ENCODE peak calls at places on chromosomes 7 and 10, in eight cellular contexts. V is GM23338, J is K562, K is HCT116, R is HepG2, G is H1, X is endothelial cell of umbilical vein, F is GM12878. C is an unnamed sample.

GRCh38 chr10:18158698-18159342 is 18.6 kb downstream of the CACNB2 start:
- DNase-seq in V (no peak), J (no peak), K (no peak), R (no peak), G (no peak), X (no peak), F (no peak), C (no peak)

GRCh38 chr7:112646787-112647186 is 143.4 kb downstream of the TMEM168 start:
- DNase-seq in V (peak), J (no peak), K (no peak), R (peak), G (peak), X (no peak), F (no peak), C (no peak)

GRCh38 chr7:129845178-129845971 is 107.4 kb downstream of the UBE2H start:
- DNase-seq in V (no peak), J (peak), K (peak), R (no peak), G (no peak), X (no peak), F (no peak), C (no peak)

GRCh38 chr7:89994483-89994882 is 159.8 kb upstream of the STEAP1 start:
- DNase-seq in V (no peak), J (no peak), K (no peak), R (no peak), G (no peak), X (no peak), F (no peak), C (no peak)

GRCh38 chr10:82358486-82359097 is 483.6 kb downstream of the NRG3 start:
- DNase-seq in V (no peak), J (no peak), K (no peak), R (no peak), G (no peak), X (no peak), F (no peak), C (no peak)

GRCh38 chr7:112566392-112567324 is 85.9 kb downstream of the LSMEM1 start:
- DNase-seq in V (no peak), J (no peak), K (no peak), R (no peak), G (no peak), X (peak), F (no peak), C (no peak)

GRCh38 chr10:53899463-53899862 is 901.6 kb downstream of the PCDH15 start:
- DNase-seq in V (no peak), J (no peak), K (no peak), R (no peak), G (no peak), X (no peak), F (no peak), C (no peak)

GRCh38 chr7:12929416-12930140 is 242.1 kb downstream of the ARL4A start:
- DNase-seq in V (peak), J (no peak), K (no peak), R (no peak), G (no peak), X (peak), F (no peak), C (no peak)

GRCh38 chr7:6392712-6393666 is 54.8 kb downstream of the DAGLB start:
- DNase-seq in V (no peak), J (peak), K (peak), R (no peak), G (no peak), X (peak), F (peak), C (no peak)

GRCh38 chr10:32299354-32299980 is 47.5 kb downstream of the EPC1 start:
- DNase-seq in V (no peak), J (no peak), K (no peak), R (no peak), G (no peak), X (no peak), F (no peak), C (no peak)

GRCh38 chr10:67802767-67803538 is 35.0 kb downstream of the DNAJC12 start:
- DNase-seq in V (no peak), J (no peak), K (no peak), R (peak), G (no peak), X (no peak), F (no peak), C (no peak)

GRCh38 chr10:121813211-121813812 is 114.5 kb downstream of the ATE1 start:
- DNase-seq in V (no peak), J (no peak), K (no peak), R (no peak), G (no peak), X (peak), F (no peak), C (no peak)

GRCh38 chr7:1846331-1847065 is 176.4 kb downstream of the ELFN1 start:
- DNase-seq in V (no peak), J (no peak), K (no peak), R (no peak), G (no peak), X (no peak), F (no peak), C (no peak)

GRCh38 chr10:103542764-103543616 is 49.5 kb downstream of the NEURL1 start:
- DNase-seq in V (peak), J (peak), K (peak), R (peak), G (no peak), X (peak), F (peak), C (peak)

GRCh38 chr10:68880181-68880580 is 20.9 kb upstream of the DDX50 start:
- DNase-seq in V (no peak), J (no peak), K (no peak), R (no peak), G (no peak), X (no peak), F (no peak), C (no peak)

GRCh38 chr10:103622286-103622685 is 128.8 kb downstream of the NEURL1 start:
- DNase-seq in V (no peak), J (no peak), K (no peak), R (no peak), G (no peak), X (no peak), F (no peak), C (no peak)

GRCh38 chr10:111579473-111579872 is 502.6 kb downstream of the ADRA2A start:
- DNase-seq in V (no peak), J (no peak), K (no peak), R (no peak), G (no peak), X (no peak), F (no peak), C (no peak)

GRCh38 chr7:132443776-132444520 is 132.3 kb downstream of the PLXNA4 start:
- DNase-seq in V (no peak), J (no peak), K (no peak), R (no peak), G (peak), X (no peak), F (no peak), C (no peak)

GRCh38 chr10:44435196-44435595 is 50.3 kb upstream of the CXCL12 start:
- DNase-seq in V (no peak), J (no peak), K (no peak), R (no peak), G (no peak), X (no peak), F (no peak), C (no peak)

GRCh38 chr10:29734980-29735627 is 100.3 kb upstream of the SVIL start:
- DNase-seq in V (peak), J (no peak), K (no peak), R (no peak), G (peak), X (peak), F (no peak), C (no peak)

GRCh38 chr7:128455556-128456254 is at the start of gene HILPDA:
- DNase-seq in V (peak), J (peak), K (peak), R (peak), G (peak), X (peak), F (peak), C (peak)

GRCh38 chr10:94777886-94778458 is 15.5 kb downstream of the CYP2C19 start:
- DNase-seq in V (no peak), J (no peak), K (no peak), R (peak), G (no peak), X (no peak), F (no peak), C (no peak)

GRCh38 chr7:35259555-35259954 is 5.7 kb upstream of the TBX20 start:
- DNase-seq in V (no peak), J (no peak), K (no peak), R (no peak), G (no peak), X (no peak), F (no peak), C (no peak)
- TF ChIP-seq EZH2 in V (peak), J (no peak), K (no peak), R (no peak), G (no peak), X (no peak), F (no peak), C (no peak)

GRCh38 chr7:67589178-67589577 is 592.5 kb downstream of the TYW1 start:
- DNase-seq in V (no peak), J (no peak), K (no peak), R (no peak), G (no peak), X (no peak), F (no peak), C (no peak)
- TF ChIP-seq POLR2AphosphoS5 in V (no peak), J (no peak), K (no peak), R (no peak), G (no peak), X (no peak), F (no peak), C (no peak)

GRCh38 chr7:27113991-27114866 is 11.7 kb upstream of the HOXA2 start:
- DNase-seq in V (peak), J (no peak), K (no peak), R (no peak), G (peak), X (peak), F (no peak), C (no peak)

GRCh38 chr7:27116521-27116946 is 14.0 kb downstream of the HOXA4 start:
- DNase-seq in V (no peak), J (no peak), K (no peak), R (no peak), G (no peak), X (peak), F (no peak), C (no peak)

GRCh38 chr7:27115161-27116018 is 12.9 kb upstream of the HOXA2 start:
- DNase-seq in V (peak), J (no peak), K (peak), R (no peak), G (peak), X (peak), F (no peak), C (no peak)

GRCh38 chr7:27116962-27117686 is 13.4 kb downstream of the HOXA4 start:
- DNase-seq in V (no peak), J (no peak), K (no peak), R (no peak), G (peak), X (peak), F (no peak), C (no peak)

GRCh38 chr7:27116019-27116411 is 13.5 kb upstream of the HOXA2 start:
- DNase-seq in V (no peak), J (no peak), K (no peak), R (no peak), G (peak), X (no peak), F (no peak), C (no peak)
- TF ChIP-seq EZH2 in V (peak), J (no peak), K (no peak), R (no peak), G (peak), X (no peak), F (no peak), C (no peak)

DNA sequence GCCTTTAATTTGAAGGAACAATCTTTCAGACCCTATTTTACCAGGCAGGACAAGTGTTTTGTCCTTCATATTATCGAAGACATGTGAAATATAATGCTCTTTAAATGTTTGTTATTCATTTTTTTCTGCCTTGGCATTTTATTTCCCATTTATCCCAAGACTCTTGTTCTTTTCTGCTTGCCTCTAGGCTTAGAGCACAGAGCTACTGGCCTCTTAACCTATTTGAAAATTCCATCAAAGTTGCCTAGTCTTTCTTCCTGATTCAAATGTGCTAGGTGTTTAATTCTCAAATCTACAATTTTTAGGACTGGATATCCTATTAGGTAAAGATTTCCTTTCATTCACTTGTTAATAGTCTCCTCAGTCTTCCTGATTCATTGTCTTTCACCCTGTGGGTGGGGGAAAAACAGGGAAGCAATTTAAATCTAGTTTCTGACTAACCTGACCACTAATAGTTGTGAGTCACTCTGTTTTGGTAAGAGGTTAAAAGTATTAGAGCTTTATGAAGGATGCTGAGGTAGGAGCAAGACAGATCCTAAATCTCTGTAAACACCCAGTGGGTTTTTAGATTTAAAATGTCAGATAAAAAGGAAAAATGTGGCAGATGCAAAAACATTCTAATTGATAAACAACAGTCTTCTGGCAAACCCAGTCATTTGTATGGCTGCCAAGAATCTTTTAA is 1.5 kb downstream of the LIPK start:
- DNase-seq in V (no peak), J (no peak), K (peak), R (no peak), G (no peak), X (peak), F (no peak), C (no peak)
- TF ChIP-seq POLR2AphosphoS5 in V (no peak), J (no peak), K (no peak), R (no peak), G (no peak), X (peak), F (no peak), C (no peak)

GRCh38 chr10:101226506-101226887 is 2.8 kb downstream of the LBX1 start:
- DNase-seq in V (peak), J (no peak), K (no peak), R (no peak), G (no peak), X (no peak), F (no peak), C (no peak)
- TF ChIP-seq EZH2 in V (no peak), J (no peak), K (no peak), R (peak), G (no peak), X (no peak), F (peak), C (no peak)

DNA sequence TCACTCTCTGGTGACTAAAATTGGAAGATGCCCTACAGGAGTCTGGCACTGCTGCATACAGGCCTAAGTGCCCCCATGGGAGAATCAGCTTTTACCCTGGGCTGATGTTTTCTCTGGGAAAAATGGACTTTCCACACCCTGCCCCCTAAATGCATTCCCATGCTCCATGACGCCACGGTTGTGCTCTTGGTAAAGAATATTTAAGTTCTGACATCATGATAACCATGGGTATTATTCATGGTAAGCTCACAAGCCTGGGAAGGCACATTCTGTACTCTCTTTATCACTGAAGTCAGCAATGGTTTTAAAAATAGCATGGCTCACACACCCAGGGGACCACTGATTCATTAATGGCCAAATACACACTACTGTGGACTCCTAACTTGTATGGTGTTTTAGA is 43.4 kb downstream of the HIPK2 start:
- DNase-seq in V (no peak), J (no peak), K (no peak), R (no peak), G (no peak), X (peak), F (no peak), C (no peak)
- TF ChIP-seq POLR2AphosphoS5 in V (no peak), J (no peak), K (no peak), R (no peak), G (no peak), X (no peak), F (no peak), C (no peak)

DNA sequence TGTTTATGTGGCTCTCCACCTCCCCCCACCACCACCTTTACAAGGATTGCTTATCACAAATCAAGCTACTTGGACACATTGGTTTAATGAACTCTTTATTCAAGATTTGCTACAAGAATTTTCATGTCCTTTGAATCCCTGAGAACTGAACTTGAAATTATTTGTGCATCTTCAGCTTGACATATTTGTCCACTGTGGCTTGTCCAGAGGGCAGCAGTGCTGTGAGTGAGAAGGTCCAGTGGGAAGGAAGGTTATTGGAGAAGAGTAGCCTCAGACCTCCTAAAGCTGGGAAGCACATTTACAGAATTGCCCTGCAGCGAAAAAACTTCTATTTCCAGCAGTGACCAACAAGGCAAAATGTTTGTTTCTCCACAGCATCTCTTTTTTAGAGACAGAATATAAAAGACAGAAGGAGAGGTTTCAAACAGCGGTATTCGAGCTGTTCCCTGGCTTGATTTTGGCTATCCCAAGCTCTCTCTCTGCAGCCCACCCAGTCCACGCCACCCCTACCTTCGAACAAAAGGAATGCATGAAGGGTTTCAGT is 2.2 kb upstream of the HOXA11 start:
- DNase-seq in V (no peak), J (no peak), K (no peak), R (no peak), G (no peak), X (peak), F (no peak), C (no peak)
- TF ChIP-seq EZH2 in V (peak), J (no peak), K (no peak), R (peak), G (no peak), X (no peak), F (no peak), C (no peak)

DNA sequence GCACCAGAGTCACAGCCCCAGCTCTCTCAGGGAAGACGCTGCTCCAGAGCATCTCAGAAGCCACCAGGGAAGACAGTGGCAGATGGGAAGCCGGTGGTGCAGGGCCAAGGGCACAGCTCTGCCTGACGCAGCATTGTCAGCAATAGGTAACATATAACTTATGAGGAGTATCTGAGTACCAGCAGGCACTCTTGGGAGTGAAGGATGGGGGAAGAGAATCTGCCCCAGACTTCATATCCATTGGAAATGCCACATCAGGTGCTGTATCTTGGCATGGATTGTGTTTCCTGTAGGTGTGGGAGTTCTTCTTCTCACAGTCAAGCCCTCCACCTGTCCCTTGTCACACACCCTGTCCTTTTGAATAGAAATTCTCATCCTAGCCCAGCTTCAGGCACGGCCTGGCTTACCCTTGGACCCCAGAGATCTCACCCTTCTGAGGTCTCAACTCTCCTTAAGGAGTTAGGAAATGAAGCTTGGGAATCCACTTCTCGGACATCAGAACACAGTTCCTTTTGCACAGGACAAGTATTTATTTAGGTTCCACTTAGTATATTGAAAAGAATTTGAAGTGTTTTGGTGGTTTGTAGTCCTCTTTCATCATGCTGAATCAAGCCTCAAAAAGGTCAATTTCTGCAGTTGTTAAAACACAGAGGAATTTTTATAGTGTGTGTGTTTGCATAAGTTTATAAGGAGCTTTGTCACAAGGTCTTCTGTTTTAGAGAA is 9.9 kb downstream of the EPDR1 start:
- DNase-seq in V (no peak), J (no peak), K (no peak), R (no peak), G (no peak), X (no peak), F (no peak), C (no peak)
- TF ChIP-seq POLR2AphosphoS5 in V (no peak), J (no peak), K (no peak), R (no peak), G (no peak), X (no peak), F (no peak), C (no peak)

GRCh38 chr10:115981056-115981455 is 291.9 kb downstream of the GFRA1 start:
- DNase-seq in V (no peak), J (no peak), K (no peak), R (no peak), G (no peak), X (no peak), F (no peak), C (no peak)
- TF ChIP-seq EZH2 in V (no peak), J (no peak), K (no peak), R (no peak), G (no peak), X (no peak), F (no peak), C (no peak)

GRCh38 chr7:39691821-39692220 is 68.4 kb downstream of the RALA start:
- DNase-seq in V (no peak), J (no peak), K (peak), R (no peak), G (no peak), X (peak), F (no peak), C (no peak)
- TF ChIP-seq POLR2AphosphoS5 in V (no peak), J (no peak), K (no peak), R (no peak), G (no peak), X (no peak), F (no peak), C (no peak)

C was measured in SK-N-MC.